ENCODE peak calls at places on chromosome 19, in five cellular contexts. Y is HEK293T; U is right atrium auricular region; K is putamen; A is activated T-helper 9 cell treated with anti-CD3 and anti-CD28 coated beads, Interleukin-2, amount 50 U/mL, for 16 hours. C is an unnamed sample.

GRCh38 chr19:1512671-1513491 is at the start of gene ADAMTSL5:
- DNase-seq in K (no peak), U (no peak), Y (peak), A (peak), C (peak)

GRCh38 chr19:29535432-29535831 is 9.6 kb downstream of the VSTM2B start:
- DNase-seq in A (no peak), Y (no peak), U (no peak), K (no peak), C (no peak)

GRCh38 chr19:37999309-38000213 is 92.6 kb downstream of the SIPA1L3 start:
- DNase-seq in U (peak), Y (no peak), K (no peak), A (no peak), C (no peak)

GRCh38 chr19:5152013-5152763 is 183.3 kb downstream of the KDM4B start:
- DNase-seq in Y (no peak), K (no peak), U (no peak), A (no peak), C (peak)

GRCh38 chr19:45311640-45312039 is 11.0 kb downstream of the CKM start:
- DNase-seq in U (no peak), Y (no peak), A (no peak), K (no peak), C (no peak)

GRCh38 chr19:40716655-40717324 is at the start of the genes COQ8B and ITPKC:
- DNase-seq in Y (peak), K (peak), U (peak), A (peak), C (peak)

GRCh38 chr19:52689804-52690394 is 44.9 kb downstream of the ZNF611 start:
- DNase-seq in Y (peak), K (peak), A (peak), U (peak), C (peak)

GRCh38 chr19:19655051-19655594 is 8.4 kb downstream of the ATP13A1 start:
- DNase-seq in K (no peak), U (no peak), A (no peak), Y (no peak), C (peak)

GRCh38 chr19:29771708-29772415 is 39.9 kb upstream of the CCNE1 start:
- DNase-seq in K (peak), A (no peak), U (no peak), Y (peak), C (peak)

GRCh38 chr19:11064831-11065303 is 24.4 kb upstream of the LDLR start:
- DNase-seq in Y (no peak), K (no peak), U (no peak), A (no peak), C (no peak)

GRCh38 chr19:39351537-39352037 is 9.4 kb downstream of the SAMD4B start:
- DNase-seq in K (no peak), Y (no peak), U (no peak), A (no peak), C (peak)

GRCh38 chr19:19426216-19426615 is 20.7 kb downstream of the GATAD2A start:
- DNase-seq in U (no peak), K (no peak), A (no peak), Y (no peak), C (no peak)

GRCh38 chr19:10286803-10287737 is at the start of gene ICAM4:
- DNase-seq in Y (peak), U (no peak), K (no peak), A (no peak), C (no peak)

GRCh38 chr19:55652311-55653078 is 2.3 kb upstream of the U2AF2 start:
- DNase-seq in K (no peak), U (no peak), Y (no peak), A (no peak), C (no peak)

GRCh38 chr19:4088975-4089374 is 22.3 kb upstream of the ZBTB7A start:
- DNase-seq in K (no peak), U (no peak), Y (no peak), A (no peak), C (peak)

GRCh38 chr19:19004144-19004543 is 29.2 kb downstream of the SUGP2 start:
- DNase-seq in K (no peak), A (no peak), Y (no peak), U (no peak), C (no peak)

GRCh38 chr19:40265763-40266099 is 19.4 kb downstream of the AKT2 start:
- DNase-seq in Y (no peak), A (no peak), K (no peak), U (no peak), C (no peak)

GRCh38 chr19:13961826-13962737 is 9.8 kb downstream of the DCAF15 start:
- DNase-seq in U (no peak), A (no peak), K (no peak), Y (no peak), C (no peak)

GRCh38 chr19:17091758-17092333 is 16.3 kb downstream of the MYO9B start:
- DNase-seq in Y (no peak), A (no peak), K (no peak), U (no peak), C (no peak)

GRCh38 chr19:50910722-50911121 is 473 bp downstream of the KLK4 start:
- DNase-seq in U (no peak), A (no peak), Y (no peak), K (no peak), C (no peak)

GRCh38 chr19:31266731-31267130 is 82.5 kb downstream of the TSHZ3 start:
- DNase-seq in U (no peak), A (no peak), K (no peak), Y (no peak), C (no peak)

GRCh38 chr19:52896431-52897148 is 845 bp downstream of the ZNF320 start:
- DNase-seq in Y (peak), K (no peak), U (no peak), A (no peak), C (no peak)

GRCh38 chr19:2307518-2308012 is 389 bp downstream of the LINGO3 start:
- DNase-seq in U (no peak), K (no peak), Y (no peak), A (no peak), C (no peak)

GRCh38 chr19:55353803-55354697 is 469 bp downstream of the COX6B2 start:
- DNase-seq in K (no peak), Y (peak), U (no peak), A (peak), C (peak)

GRCh38 chr19:53977991-53978731 is 13.3 kb upstream of the CACNG6 start:
- DNase-seq in U (peak), Y (peak), A (no peak), K (peak), C (no peak)

GRCh38 chr19:16069813-16070365 is 6.4 kb upstream of the TPM4 start:
- DNase-seq in A (no peak), K (no peak), Y (no peak), U (no peak), C (no peak)

GRCh38 chr19:56367829-56368711 is 25.3 kb downstream of the ZNF582 start:
- DNase-seq in U (peak), K (peak), Y (no peak), A (peak), C (peak)

GRCh38 chr19:29680447-29680846 is 15.2 kb downstream of the PLEKHF1 start:
- DNase-seq in U (no peak), K (no peak), A (peak), Y (no peak), C (peak)

GRCh38 chr19:55075366-55075998 is at the start of gene EPS8L1:
- DNase-seq in K (no peak), U (no peak), Y (no peak), A (no peak), C (no peak)

GRCh38 chr19:23241433-23241832 is 8.8 kb downstream of the ZNF724 start:
- DNase-seq in Y (no peak), K (no peak), U (no peak), A (no peak), C (no peak)

GRCh38 chr19:47813304-47813994 is 8.3 kb upstream of the CRX start:
- DNase-seq in U (no peak), K (peak), A (peak), Y (peak), C (peak)

GRCh38 chr19:50377051-50377441 is 789 bp downstream of the NR1H2 start:
- DNase-seq in U (no peak), K (no peak), A (no peak), Y (peak), C (no peak)

GRCh38 chr19:42051166-42052115 is 18.6 kb downstream of the GRIK5 start:
- DNase-seq in A (no peak), K (no peak), Y (no peak), U (no peak), C (no peak)

GRCh38 chr19:5048091-5048726 is 79.3 kb downstream of the KDM4B start:
- DNase-seq in U (peak), K (peak), A (peak), Y (peak), C (peak)